ENCODE peak calls at places on chromosomes 7 and 10, in five cellular contexts. A is tibial nerve, Z is ovary, Y is uterus, K is mammary epithelial cell. F is an unnamed sample.

GRCh38 chr7:120729300-120729699 is 128.6 kb downstream of the TSPAN12 start:
- DNase-seq in A (no peak), Z (no peak), Y (no peak), K (no peak), F (no peak)

GRCh38 chr10:30583778-30584415 is 45.7 kb downstream of the LYZL2 start:
- DNase-seq in A (peak; percentile 64), Z (peak; percentile 54), Y (peak; percentile 78), K (peak; percentile 94), F (no peak)

GRCh38 chr10:116785282-116785681 is 42.9 kb upstream of the HSPA12A start:
- DNase-seq in A (no peak), Z (no peak), Y (no peak), K (no peak), F (no peak)

GRCh38 chr7:99368750-99369389 is 5.7 kb upstream of the ARPC1B start:
- DNase-seq in A (no peak), Z (no peak), Y (no peak), K (no peak), F (no peak)

GRCh38 chr7:127713758-127714157 is 61.8 kb downstream of the SND1 start:
- DNase-seq in A (peak; percentile 7), Z (no peak), Y (no peak), K (no peak), F (no peak)

GRCh38 chr10:76037531-76037930 is 606.1 kb downstream of the LRMDA start:
- DNase-seq in A (no peak), Z (no peak), Y (no peak), K (no peak), F (no peak)

GRCh38 chr7:157684157-157684595 is 347.4 kb downstream of the DNAJB6 start:
- DNase-seq in A (no peak), Z (no peak), Y (no peak), K (no peak), F (no peak)

GRCh38 chr7:47454066-47454950 is 127.6 kb downstream of the TNS3 start:
- DNase-seq in A (no peak), Z (no peak), Y (no peak), K (no peak), F (no peak)

GRCh38 chr10:102435529-102436233 is 3.3 kb upstream of the CUEDC2 start:
- DNase-seq in A (no peak), Z (peak; percentile 61), Y (no peak), K (no peak), F (no peak)

GRCh38 chr7:133698127-133698526 is 429.0 kb upstream of the LRGUK start:
- DNase-seq in A (no peak), Z (no peak), Y (no peak), K (no peak), F (no peak)

GRCh38 chr7:21538936-21539335 is 3.9 kb upstream of the DNAH11 start:
- DNase-seq in A (no peak), Z (no peak), Y (no peak), K (no peak), F (no peak)

GRCh38 chr10:51214207-51214896 is 140.1 kb downstream of the PRKG1 start:
- DNase-seq in A (no peak), Z (no peak), Y (no peak), K (no peak), F (no peak)

GRCh38 chr10:88938938-88939337 is 13.6 kb downstream of the ACTA2 start:
- DNase-seq in A (no peak), Z (no peak), Y (no peak), K (no peak), F (no peak)

GRCh38 chr10:113552723-113553122 is at the start of gene HABP2:
- DNase-seq in A (no peak), Z (no peak), Y (no peak), K (no peak), F (no peak)

GRCh38 chr7:142519790-142520078 is 229.5 kb upstream of the PRSS1 start:
- DNase-seq in A (no peak), Z (no peak), Y (no peak), K (no peak), F (no peak)

GRCh38 chr10:110323503-110323902 is 18.8 kb upstream of the SMNDC1 start:
- DNase-seq in A (no peak), Z (no peak), Y (no peak), K (peak; percentile 88), F (no peak)

GRCh38 chr10:102152545-102152890 is 329 bp downstream of the NOLC1 start:
- DNase-seq in A (no peak), Z (no peak), Y (no peak), K (no peak), F (no peak)

GRCh38 chr7:149604521-149604920 is 106.9 kb upstream of the ZNF746 start:
- DNase-seq in A (no peak), Z (no peak), Y (no peak), K (no peak), F (no peak)

GRCh38 chr7:127654404-127655392 is 2.7 kb downstream of the SND1 start:
- DNase-seq in A (no peak), Z (no peak), Y (no peak), K (peak; percentile 10), F (no peak)

GRCh38 chr10:3347413-3348147 is 175.0 kb upstream of the PITRM1 start:
- DNase-seq in A (no peak), Z (no peak), Y (no peak), K (no peak), F (no peak)

GRCh38 chr10:99329238-99329890 is at the start of gene CNNM1:
- DNase-seq in A (no peak), Z (peak; percentile 47), Y (no peak), K (peak; percentile 23), F (no peak)
- H3K4me3 ChIP-seq in A (peak within 1 kb of the TSS; percentile 11), Z (peak within 1 kb of the TSS; percentile 46), Y (peak within 1 kb of the TSS; percentile 53), K (peak within 1 kb of the TSS; percentile 47), F (peak within 1 kb of the TSS; percentile 40)

DNA sequence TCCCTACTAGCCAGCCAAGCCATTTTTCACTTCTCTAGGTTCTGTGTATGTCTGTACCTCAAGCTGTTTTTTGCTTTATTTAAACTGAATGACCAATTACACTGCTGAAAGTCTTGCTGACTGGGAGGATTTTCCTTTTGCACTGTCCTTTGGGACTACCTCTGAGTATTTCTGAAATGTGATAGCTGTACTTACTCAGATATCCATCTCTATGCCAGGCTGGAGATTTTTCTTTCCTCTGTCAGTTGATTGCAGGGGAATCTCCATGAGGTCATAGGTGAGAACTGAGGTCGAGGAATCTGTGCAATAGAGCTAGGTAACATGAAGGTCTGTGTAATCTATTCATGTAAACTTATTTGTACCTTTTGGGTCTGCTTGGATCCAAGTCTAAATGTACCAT is 38.9 kb upstream of the ANKRD1 start:
- DNase-seq in A (no peak), Z (no peak), Y (no peak), K (no peak), F (no peak)
- H3K4me1 ChIP-seq in A (no peaks in the 10 kb centered on the region), Z (no peaks in the 10 kb centered on the region), Y (no peaks in the 10 kb centered on the region), K (peaks cover 14% of the 10 kb centered on the region), F (no peaks in the 10 kb centered on the region)

GRCh38 chr10:1119027-1119426 is 62.8 kb downstream of the WDR37 start:
- DNase-seq in A (no peak), Z (no peak), Y (no peak), K (no peak), F (no peak)
- H3K36me3 ChIP-seq in A (peaks cover 93% of the 10 kb centered on the region), Z (no peaks in the 10 kb centered on the region), Y (no peaks in the 10 kb centered on the region), K (peaks cover 9% of the 10 kb centered on the region), F (peaks cover 67% of the 10 kb centered on the region)

GRCh38 chr7:74218343-74218698 is 8.5 kb downstream of the LAT2 start:
- DNase-seq in A (no peak), Z (no peak), Y (no peak), K (no peak), F (no peak)
- H3K4me3 ChIP-seq in A (no peak overlapping the region), Z (no peak overlapping the region), Y (no peak overlapping the region), K (no peak overlapping the region), F (no peak overlapping the region)

DNA sequence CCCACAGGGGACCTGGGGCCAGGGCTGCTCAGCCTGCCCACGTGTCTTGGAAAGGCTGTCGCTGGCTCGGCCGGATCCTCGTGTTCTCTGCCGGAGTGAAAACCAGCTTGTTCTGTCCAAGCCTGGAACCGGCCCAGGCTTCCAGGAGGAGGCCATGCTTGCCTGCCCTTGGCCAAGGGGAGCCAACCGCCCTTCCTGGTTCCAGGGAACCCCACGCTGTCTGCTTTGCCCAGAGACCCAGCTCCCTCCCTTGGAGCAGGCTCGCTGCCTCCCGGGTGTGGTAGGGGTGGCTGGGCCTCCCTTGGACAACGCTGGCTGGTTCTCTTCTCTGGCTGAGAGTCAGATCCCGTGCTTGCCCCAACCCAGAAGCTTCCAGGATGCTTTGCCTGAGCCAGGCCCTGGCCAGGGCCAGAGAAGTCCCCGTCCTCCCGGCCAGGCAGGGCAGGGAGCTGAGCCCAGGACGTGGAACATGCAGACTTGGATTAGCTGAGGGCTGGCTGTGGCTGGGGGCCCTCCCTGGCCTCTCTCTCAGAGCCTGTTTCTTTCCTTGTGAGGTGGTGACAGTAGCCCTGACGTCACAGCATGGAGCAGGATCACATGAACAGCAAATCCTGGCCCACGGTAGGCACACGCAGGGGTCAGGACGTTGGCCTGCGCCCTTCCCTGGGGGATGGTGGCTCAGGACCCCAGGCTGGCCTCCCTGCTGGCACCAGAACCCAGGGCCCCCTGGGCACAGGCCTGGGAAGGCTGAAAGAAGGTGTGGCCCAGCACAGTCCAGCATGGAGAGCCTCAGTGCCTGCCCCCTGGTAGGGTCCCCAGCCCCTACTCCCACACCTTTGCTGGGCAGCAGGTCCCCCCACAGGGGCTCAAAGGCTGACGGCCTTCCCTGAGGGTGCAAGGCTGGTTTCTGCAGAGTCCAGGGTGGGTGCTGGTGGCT is 67.5 kb downstream of the PWWP2B start:
- DNase-seq in A (peak; percentile 78), Z (peak; percentile 86), Y (peak; percentile 87), K (no peak), F (no peak)
- H3K4me1 ChIP-seq in A (peaks cover 50% of the 10 kb centered on the region), Z (peaks cover 29% of the 10 kb centered on the region), Y (peaks cover 51% of the 10 kb centered on the region), K (peaks cover 4% of the 10 kb centered on the region), F (no peaks in the 10 kb centered on the region)